ENCODE peak calls at places on chromosomes 1 and 21, in five cellular contexts. G is amniotic epithelial cell; I is naive thymus-derived CD4-positive, alpha-beta T cell; M is stomach; F is cardiac muscle cell. H is an unnamed sample.

GRCh38 chr1:98660941-98661543 is 479 bp upstream of the SNX7 start:
- DNase-seq in G (peak), I (no peak), M (no peak), F (no peak), H (no peak)

GRCh38 chr1:63327417-63328139 is 5.2 kb downstream of the FOXD3 start:
- DNase-seq in G (peak), I (peak), M (peak), F (peak), H (peak)

GRCh38 chr1:26831546-26832248 is 5.2 kb downstream of the ZDHHC18 start:
- DNase-seq in G (peak), I (no peak), M (no peak), F (peak), H (no peak)

GRCh38 chr1:171357179-171357578 is 43.2 kb downstream of the FMO4 start:
- DNase-seq in G (no peak), I (no peak), M (no peak), F (no peak), H (no peak)

GRCh38 chr1:94271373-94271772 is 34.0 kb upstream of the ARHGAP29 start:
- DNase-seq in G (no peak), I (no peak), M (no peak), F (no peak), H (no peak)

GRCh38 chr21:19981938-19982337 is 1016.3 kb upstream of the NCAM2 start:
- DNase-seq in G (no peak), I (no peak), M (no peak), F (no peak), H (no peak)

GRCh38 chr1:151988405-151988851 is 5.2 kb downstream of the S100A10 start:
- DNase-seq in G (peak), I (no peak), M (no peak), F (peak), H (no peak)

GRCh38 chr1:7069888-7070287 is 284.6 kb downstream of the CAMTA1 start:
- DNase-seq in G (peak), I (no peak), M (no peak), F (peak), H (no peak)

GRCh38 chr1:177786346-177786745 is 183.5 kb downstream of the SEC16B start:
- DNase-seq in G (no peak), I (no peak), M (no peak), F (no peak), H (no peak)

GRCh38 chr1:201016211-201016651 is 7.3 kb downstream of the KIF21B start:
- DNase-seq in G (peak), I (no peak), M (no peak), F (peak), H (no peak)

GRCh38 chr1:230171337-230172015 is 104.4 kb downstream of the GALNT2 start:
- DNase-seq in G (no peak), I (no peak), M (peak), F (no peak), H (no peak)

GRCh38 chr21:35100351-35100771 is 51.3 kb upstream of the RUNX1 start:
- DNase-seq in G (peak), I (no peak), M (no peak), F (peak), H (no peak)

GRCh38 chr1:171699526-171699925 is 42.3 kb downstream of the VAMP4 start:
- DNase-seq in G (no peak), I (no peak), M (no peak), F (no peak), H (no peak)

GRCh38 chr1:244319283-244320132 is 132.2 kb downstream of the ADSS2 start:
- DNase-seq in G (peak), I (no peak), M (no peak), F (peak), H (no peak)

GRCh38 chr21:26624983-26625519 is 52.0 kb upstream of the CYYR1 start:
- DNase-seq in G (no peak), I (no peak), M (no peak), F (no peak), H (no peak)

GRCh38 chr1:39608906-39609305 is 30.5 kb downstream of the HEYL start:
- DNase-seq in G (peak), I (no peak), M (no peak), F (no peak), H (no peak)

GRCh38 chr1:51957618-51958017 is 32.9 kb downstream of the RAB3B start:
- DNase-seq in G (no peak), I (no peak), M (no peak), F (no peak), H (no peak)

GRCh38 chr1:50271968-50272578 is 151.2 kb downstream of the DMRTA2 start:
- DNase-seq in G (no peak), I (no peak), M (peak), F (peak), H (no peak)

GRCh38 chr1:27192039-27192529 is 37.2 kb upstream of the SLC9A1 start:
- DNase-seq in G (peak), I (no peak), M (peak), F (no peak), H (no peak)

GRCh38 chr1:54136963-54137531 is 15.8 kb downstream of the CDCP2 start:
- DNase-seq in G (no peak), I (no peak), M (no peak), F (no peak), H (no peak)

GRCh38 chr1:1337793-1338147 is 6.7 kb downstream of the TAS1R3 start:
- DNase-seq in G (no peak), I (no peak), M (peak), F (no peak), H (no peak)

GRCh38 chr1:184745929-184746583 is 8.6 kb downstream of the EDEM3 start:
- DNase-seq in G (no peak), I (no peak), M (no peak), F (peak), H (no peak)

GRCh38 chr1:182126272-182126800 is 64.8 kb upstream of the ZNF648 start:
- DNase-seq in G (no peak), I (no peak), M (peak), F (no peak), H (no peak)

GRCh38 chr1:39528082-39528481 is 36.6 kb downstream of the BMP8A start:
- DNase-seq in G (no peak), I (no peak), M (no peak), F (no peak), H (no peak)

GRCh38 chr1:151290709-151291303 is 8.7 kb downstream of the ZNF687 start:
- DNase-seq in G (no peak), I (no peak), M (no peak), F (no peak), H (no peak)